ENCODE peak calls at places on chromosome 12, in four cellular contexts. C is A549, P is K562, F is SK-N-SH. G is an unnamed sample.

GRCh38 chr12:124294686-124295315 is at the start of gene RFLNA:
- DNase-seq in F (peak; percentile 78), P (no peak), C (no peak), G (no peak)

GRCh38 chr12:32884962-32885361 is 11.6 kb downstream of the PKP2 start:
- DNase-seq in C (no peak), P (no peak), F (no peak), G (no peak)

GRCh38 chr12:47739959-47740358 is 14.7 kb upstream of the ENDOU start:
- DNase-seq in C (no peak), P (peak; percentile 65), F (no peak), G (no peak)

GRCh38 chr12:34407813-34408212 is 385.5 kb downstream of the ALG10 start:
- DNase-seq in C (no peak), F (no peak), P (no peak), G (no peak)

GRCh38 chr12:55816876-55817351 is 610 bp downstream of the SARNP start:
- DNase-seq in P (peak; percentile 42), F (peak; percentile 44), C (no peak), G (no peak)

GRCh38 chr12:93790472-93791152 is 113.4 kb downstream of the CRADD start:
- DNase-seq in F (no peak), P (peak; percentile 50), C (peak; percentile 60), G (no peak)

GRCh38 chr12:127145929-127146789 is 1120.8 kb upstream of the TMEM132C start:
- DNase-seq in C (peak; percentile 86), P (peak; percentile 93), F (peak; percentile 98), G (no peak)

GRCh38 chr12:47272412-47273190 is 192.8 kb upstream of the AMIGO2 start:
- DNase-seq in P (peak; percentile 80), C (peak; percentile 66), F (no peak), G (no peak)

GRCh38 chr12:93317227-93317626 is 60.5 kb upstream of the NUDT4 start:
- DNase-seq in P (peak; percentile 67), C (peak; percentile 16), F (no peak), G (no peak)

GRCh38 chr12:40730281-40730680 is 38.0 kb downstream of the CNTN1 start:
- DNase-seq in F (no peak), C (no peak), P (no peak), G (no peak)

GRCh38 chr12:75862692-75863471 is 168.7 kb downstream of the PHLDA1 start:
- DNase-seq in F (no peak), C (peak; percentile 90), P (no peak), G (no peak)

GRCh38 chr12:75855360-75855759 is 176.2 kb downstream of the PHLDA1 start:
- DNase-seq in F (no peak), P (no peak), C (no peak), G (no peak)

GRCh38 chr12:75863475-75863874 is 168.1 kb downstream of the PHLDA1 start:
- DNase-seq in F (no peak), P (no peak), C (peak; percentile 79), G (no peak)

GRCh38 chr12:75856228-75856627 is 175.3 kb downstream of the PHLDA1 start:
- DNase-seq in F (no peak), P (no peak), C (no peak), G (no peak)

DNA sequence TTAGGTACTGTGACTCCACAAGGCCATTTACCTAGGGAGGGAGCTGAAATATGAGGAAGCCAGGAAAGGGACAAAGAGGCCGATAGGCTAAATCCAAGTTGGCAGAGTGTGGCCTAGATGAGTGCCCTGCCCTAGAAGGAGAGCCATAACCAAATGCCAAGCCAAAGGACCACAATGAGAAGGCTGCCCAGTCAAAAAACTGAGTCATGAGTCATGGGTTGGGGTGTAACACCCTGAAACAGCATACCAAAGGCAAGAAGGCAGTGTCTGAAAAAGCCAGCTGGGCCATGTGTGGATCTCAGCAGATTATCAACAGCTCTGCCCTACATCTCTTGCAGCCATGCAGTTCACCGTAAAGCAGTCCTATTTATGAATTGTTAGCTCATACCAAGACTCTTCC is 171.7 kb downstream of the PHLDA1 start:
- DNase-seq in F (no peak), P (no peak), C (no peak), G (no peak)
- TF ChIP-seq CHD2 in F (no peak), P (no peak), C (no peak), G (no peak)

GRCh38 chr12:107320929-107321618 is 227.7 kb upstream of the CRY1 start:
- DNase-seq in P (no peak), F (peak; percentile 57), C (peak; percentile 71), G (no peak)
- TF ChIP-seq CHD2 in P (no peak), F (no peak), C (no peak), G (no peak)

GRCh38 chr12:6925239-6925542 is 2.6 kb upstream of the ATN1 start:
- DNase-seq in C (no peak), F (no peak), P (no peak), G (no peak)

GRCh38 chr12:6925543-6926279 is 2.0 kb upstream of the ATN1 start:
- DNase-seq in C (peak; percentile 91), F (peak; percentile 65), P (no peak), G (no peak)

GRCh38 chr12:6921996-6922935 is 5.5 kb upstream of the ATN1 start:
- DNase-seq in F (no peak), C (no peak), P (no peak), G (no peak)

GRCh38 chr12:6923003-6923732 is 4.6 kb upstream of the ATN1 start:
- DNase-seq in F (no peak), P (no peak), C (no peak), G (no peak)

GRCh38 chr12:6923851-6924250 is 3.9 kb upstream of the ATN1 start:
- DNase-seq in F (no peak), P (no peak), C (no peak), G (no peak)
- TF ChIP-seq CHD2 in F (no peak), P (no peak), C (no peak), G (no peak)

DNA sequence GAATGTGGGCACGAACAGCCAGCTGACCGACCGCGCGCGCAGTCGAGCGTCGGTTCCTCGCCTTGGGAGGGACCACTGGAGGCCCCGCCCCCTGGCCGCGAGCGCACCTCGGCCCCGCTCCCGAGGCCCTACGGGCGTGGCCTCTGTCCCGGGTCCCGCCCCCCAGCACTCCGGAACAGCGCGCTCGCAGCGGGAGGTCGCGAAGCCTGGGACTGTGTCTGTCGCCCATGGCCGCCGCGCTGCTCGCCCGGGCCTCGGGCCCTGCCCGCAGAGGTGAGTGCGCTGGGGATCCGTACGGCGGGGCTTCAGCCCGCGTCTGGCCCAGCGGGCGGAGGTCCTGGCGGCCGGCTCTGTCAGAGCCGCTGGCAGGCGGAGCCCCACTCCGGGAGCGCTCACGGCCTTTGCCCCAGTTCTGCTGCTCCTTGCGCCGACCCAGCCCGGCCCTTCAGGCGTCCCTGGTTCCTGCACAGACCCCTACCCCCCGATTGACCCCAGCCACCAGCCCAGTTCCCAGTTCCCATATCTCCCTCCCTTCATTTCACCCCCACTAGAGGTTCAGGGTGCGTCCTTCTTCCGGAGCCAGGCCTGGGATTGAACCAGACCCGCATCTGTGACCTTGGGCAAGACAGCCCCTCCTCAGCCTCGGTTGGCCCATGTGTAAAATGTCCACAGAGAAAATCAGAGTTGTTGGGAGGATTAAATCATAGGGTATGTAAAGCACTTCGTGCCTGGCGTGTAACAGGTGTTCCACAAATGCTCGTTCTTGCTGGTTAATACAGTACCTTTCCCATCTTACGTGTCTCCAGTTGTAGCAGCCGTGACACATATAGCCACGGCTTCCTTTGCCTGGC is at the start of gene ACADS:
- DNase-seq in F (peak; percentile 98), P (peak; percentile 94), C (peak; percentile 84), G (peak; percentile 40)
- TF ChIP-seq CHD2 in F (no peak), P (no peak), C (no peak), G (no peak)

GRCh38 chr12:122875590-122876220 is 20.2 kb downstream of the VPS37B start:
- DNase-seq in P (no peak), F (peak; percentile 52), C (no peak), G (peak; percentile 70)

GRCh38 chr12:122874081-122874480 is 21.8 kb downstream of the VPS37B start:
- DNase-seq in C (no peak), P (no peak), F (no peak), G (no peak)

GRCh38 chr12:122878780-122879612 is 16.9 kb downstream of the VPS37B start:
- DNase-seq in F (no peak), C (no peak), P (no peak), G (no peak)

GRCh38 chr12:122873540-122873939 is 22.4 kb downstream of the VPS37B start:
- DNase-seq in F (no peak), P (no peak), C (no peak), G (no peak)

GRCh38 chr12:122876724-122877123 is 19.2 kb downstream of the VPS37B start:
- DNase-seq in C (no peak), F (no peak), P (no peak), G (no peak)
- TF ChIP-seq CHD2 in C (no peak), F (no peak), P (no peak), G (no peak)

GRCh38 chr12:69405466-69405865 is 45.9 kb downstream of the YEATS4 start:
- DNase-seq in P (no peak), F (no peak), C (peak; percentile 95), G (no peak)
- TF ChIP-seq CHD2 in P (no peak), F (no peak), C (no peak), G (no peak)

GRCh38 chr12:70069221-70069811 is 173.9 kb upstream of the CNOT2 start:
- DNase-seq in P (no peak), C (no peak), F (no peak), G (no peak)
- TF ChIP-seq CHD2 in P (no peak), C (no peak), F (no peak), G (no peak)

GRCh38 chr12:11901687-11902524 is 168.8 kb upstream of the BCL2L14 start:
- DNase-seq in P (no peak), C (no peak), F (no peak), G (no peak)

GRCh38 chr12:11907625-11908024 is 163.1 kb upstream of the BCL2L14 start:
- DNase-seq in P (no peak), C (no peak), F (no peak), G (no peak)

GRCh38 chr12:11902525-11902875 is 168.2 kb upstream of the BCL2L14 start:
- DNase-seq in F (no peak), P (no peak), C (no peak), G (no peak)

GRCh38 chr12:11904124-11904523 is 166.6 kb upstream of the BCL2L14 start:
- DNase-seq in F (no peak), C (no peak), P (no peak), G (no peak)

GRCh38 chr12:11906284-11906935 is 164.3 kb upstream of the BCL2L14 start:
- DNase-seq in C (no peak), F (no peak), P (no peak), G (no peak)
- TF ChIP-seq CHD2 in C (no peak), F (no peak), P (no peak), G (no peak)

GRCh38 chr12:54071942-54072341 is 18.3 kb downstream of the HOXC4 start:
- DNase-seq in F (peak; percentile 68), P (no peak), C (no peak), G (no peak)

GRCh38 chr12:54074308-54074707 is 20.7 kb downstream of the HOXC4 start:
- DNase-seq in P (no peak), C (no peak), F (no peak), G (no peak)

GRCh38 chr12:54066408-54066807 is 12.8 kb downstream of the HOXC4 start:
- DNase-seq in P (no peak), C (no peak), F (no peak), G (no peak)

GRCh38 chr12:54065677-54066076 is 12.0 kb downstream of the HOXC4 start:
- DNase-seq in C (no peak), P (no peak), F (no peak), G (no peak)

GRCh38 chr12:54068423-54069070 is 14.9 kb downstream of the HOXC4 start:
- DNase-seq in F (no peak), C (no peak), P (no peak), G (no peak)
- TF ChIP-seq CHD2 in F (no peak), C (no peak), P (no peak), G (no peak)